ENCODE peak calls at places on chromosomes 2 and 18, in ten cellular contexts. D is heart right ventricle, I is AG04450, J is sigmoid colon, X is left lung, M is AG04449, Z is kidney epithelial cell, S is WERI-Rb-1, C is MM.1S, K is endothelial cell of umbilical vein. F is an unnamed sample.

GRCh38 chr18:42261731-42262130 is 306.7 kb downstream of the PIK3C3 start:
- DNase-seq in X (no peak), M (no peak), K (no peak), S (no peak), C (no peak), J (no peak), Z (no peak), I (no peak), D (no peak), F (no peak)

GRCh38 chr2:143070688-143071087 is 58.5 kb upstream of the ARHGAP15 start:
- DNase-seq in J (no peak), X (no peak), S (no peak), M (no peak), Z (no peak), C (no peak), I (no peak), D (no peak), K (no peak), F (no peak)

GRCh38 chr2:139769633-139770032 is 989.4 kb upstream of the NXPH2 start:
- DNase-seq in Z (no peak), X (no peak), J (no peak), D (no peak), I (no peak), S (no peak), C (no peak), K (no peak), M (no peak), F (no peak)

GRCh38 chr2:105138643-105139042 is 100.8 kb downstream of the MRPS9 start:
- DNase-seq in I (no peak), Z (no peak), D (no peak), K (no peak), J (no peak), X (no peak), S (no peak), C (no peak), M (no peak), F (no peak)

GRCh38 chr2:71938659-71939587 is 208.7 kb downstream of the CYP26B1 start:
- DNase-seq in I (no peak), Z (no peak), J (no peak), K (no peak), S (no peak), X (no peak), M (no peak), D (no peak), C (no peak), F (no peak)

GRCh38 chr2:75261923-75262322 is 62.6 kb upstream of the TACR1 start:
- DNase-seq in K (no peak), D (no peak), S (no peak), X (no peak), M (no peak), J (no peak), C (no peak), I (no peak), Z (no peak), F (no peak)

GRCh38 chr2:190538201-190538600 is 3.7 kb upstream of the NEMP2 start:
- DNase-seq in X (no peak), K (no peak), M (no peak), I (no peak), D (no peak), S (no peak), J (no peak), Z (no peak), C (no peak), F (no peak)

GRCh38 chr2:234334146-234334545 is 162.7 kb downstream of the ARL4C start:
- DNase-seq in S (no peak), D (no peak), C (no peak), X (no peak), K (no peak), J (no peak), Z (peak; percentile 47), M (no peak), I (no peak), F (peak; percentile 63)

GRCh38 chr2:70994055-70994444 is 623 bp downstream of the TEX261 start:
- DNase-seq in D (no peak), K (no peak), M (no peak), C (no peak), X (no peak), I (no peak), J (no peak), S (no peak), Z (no peak), F (no peak)

GRCh38 chr18:10101293-10101701 is 187.5 kb downstream of the VAPA start:
- DNase-seq in S (no peak), X (no peak), I (no peak), K (peak; percentile 34), J (no peak), D (peak; percentile 17), Z (no peak), M (no peak), C (no peak), F (no peak)

GRCh38 chr18:9810994-9811393 is 74.8 kb upstream of the TXNDC2 start:
- DNase-seq in J (peak; percentile 40), X (no peak), S (peak; percentile 63), C (no peak), I (no peak), M (no peak), Z (no peak), K (no peak), D (no peak), F (no peak)

DNA sequence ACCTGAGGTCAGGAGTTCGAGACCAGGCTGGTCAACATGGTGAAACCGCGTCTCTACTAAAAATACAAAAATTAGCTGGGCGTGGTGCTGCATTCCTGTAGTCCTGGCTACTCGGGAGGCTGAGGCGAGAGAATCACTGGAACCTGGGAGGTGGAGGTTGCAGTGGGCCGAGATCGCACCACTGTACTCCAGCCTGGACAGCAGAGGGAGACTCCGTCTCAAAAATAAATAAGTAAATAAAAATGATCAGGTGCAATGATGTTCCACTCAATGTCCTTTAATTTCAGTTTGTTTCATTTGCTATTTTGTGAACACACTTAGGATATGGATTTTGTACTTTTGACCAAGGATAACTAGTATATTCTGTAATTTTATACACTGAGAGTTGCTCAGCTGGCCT is 9.3 kb downstream of the HADHA start:
- DNase-seq in I (no peak), Z (no peak), K (no peak), M (no peak), S (no peak), C (no peak), J (no peak), D (no peak), X (no peak), F (peak; percentile 23)
- TF ChIP-seq CTCF in I (no peak), Z (no peak), K (no peak), M (no peak), S (peak; percentile 39), C (no peak), J (peak; percentile 22), D (peak; percentile 43), X (no peak), F (peak; percentile 42)

GRCh38 chr2:46703588-46703987 is 212.0 kb downstream of the MCFD2 start:
- DNase-seq in S (no peak), I (no peak), D (no peak), K (no peak), M (no peak), J (no peak), Z (no peak), X (no peak), C (no peak), F (no peak)

GRCh38 chr2:46700435-46700834 is 215.2 kb downstream of the MCFD2 start:
- DNase-seq in S (no peak), M (no peak), X (no peak), Z (no peak), C (no peak), I (no peak), D (no peak), J (no peak), K (no peak), F (no peak)

GRCh38 chr2:46702537-46702936 is 213.1 kb downstream of the MCFD2 start:
- DNase-seq in D (no peak), Z (no peak), X (no peak), J (no peak), K (no peak), S (no peak), M (no peak), C (no peak), I (no peak), F (no peak)

GRCh38 chr2:46697830-46698323 is 217.7 kb downstream of the MCFD2 start:
- DNase-seq in J (no peak), D (no peak), I (no peak), S (no peak), M (no peak), Z (no peak), K (no peak), X (no peak), C (no peak), F (no peak)

DNA sequence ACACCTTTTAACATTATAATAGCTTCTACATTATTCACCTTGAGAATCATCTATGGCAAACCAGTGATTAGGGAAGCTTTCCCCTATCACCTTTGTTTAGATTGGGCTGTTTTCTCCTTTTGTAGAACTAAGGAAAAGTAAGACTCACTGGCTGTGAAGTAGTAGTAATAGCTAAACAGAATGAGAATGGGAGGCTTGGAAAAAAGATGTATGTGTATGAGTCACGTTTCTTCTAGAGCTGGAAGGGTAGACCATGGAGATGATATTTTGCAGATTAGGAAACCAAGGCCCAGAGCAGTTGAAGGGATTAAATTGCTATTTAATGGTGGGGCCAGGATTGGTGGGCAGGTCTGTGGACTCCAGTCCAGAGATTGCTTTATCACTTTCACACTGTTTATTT is 214.5 kb downstream of the MCFD2 start:
- DNase-seq in S (no peak), M (no peak), Z (no peak), X (no peak), K (peak; percentile 9), I (no peak), J (no peak), D (no peak), C (no peak), F (peak; percentile 11)
- H3K4me3 ChIP-seq in S (no peak overlapping the region), M (peak overlapping the region; percentile 87), Z (no peak overlapping the region), X (no peak overlapping the region), K (no peak overlapping the region), I (peak overlapping the region; percentile 85), J (peak overlapping the region; percentile 84), D (no peak overlapping the region), C (no peak overlapping the region), F (no peak overlapping the region)

DNA sequence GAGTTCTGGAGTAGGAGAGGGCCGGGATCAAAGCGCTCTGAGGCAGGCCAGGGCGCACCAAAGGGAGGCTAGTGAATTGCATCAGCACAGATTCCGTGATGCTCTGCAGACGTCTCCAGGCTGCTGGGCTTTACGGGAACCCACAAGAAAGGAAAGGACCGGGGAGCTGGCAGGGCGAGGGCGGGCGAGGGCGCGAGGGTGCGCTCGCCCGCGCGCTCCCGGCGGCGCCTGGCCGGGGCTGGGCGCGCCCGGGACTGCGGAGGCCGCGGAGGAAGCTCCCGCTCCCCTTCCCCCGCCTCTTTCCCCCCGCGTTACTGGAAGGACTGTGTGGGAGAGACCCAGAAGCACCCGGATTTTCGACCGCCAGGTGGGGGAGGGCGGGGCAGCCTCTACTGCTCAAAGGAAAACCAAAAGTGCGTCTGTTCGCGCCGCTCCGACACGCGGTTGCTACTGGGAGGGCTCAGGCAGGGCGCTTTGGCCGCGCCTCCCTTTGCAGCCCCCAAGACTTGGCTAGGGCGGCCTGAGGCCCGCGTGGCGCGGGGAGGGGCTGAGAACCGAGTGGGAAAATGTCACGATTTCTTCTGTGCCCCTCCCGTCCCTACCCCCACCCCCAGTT is 2.3 kb upstream of the FOSL2 start:
- DNase-seq in J (peak; percentile 97), K (peak; percentile 69), Z (peak; percentile 74), X (peak; percentile 92), D (peak; percentile 92), M (peak; percentile 81), C (peak; percentile 88), S (peak; percentile 89), I (peak; percentile 80), F (peak; percentile 89)
- TF ChIP-seq CTCF in J (no peak), K (no peak), Z (no peak), X (peak; percentile 27), D (peak; percentile 13), M (peak; percentile 1), C (no peak), S (no peak), I (peak; percentile 12), F (peak; percentile 18)

GRCh38 chr18:48833701-48834394 is 116.9 kb downstream of the SMAD7 start:
- DNase-seq in J (no peak), S (peak; percentile 1), X (no peak), I (no peak), D (no peak), Z (no peak), K (no peak), M (no peak), C (peak; percentile 85), F (peak; percentile 60)
- H3K4me3 ChIP-seq in J (no peak overlapping the region), S (no peak overlapping the region), X (no peak overlapping the region), I (no peak overlapping the region), D (no peak overlapping the region), Z (peak overlapping the region; percentile 18), K (no peak overlapping the region), M (no peak overlapping the region), C (peak overlapping the region; percentile 48), F (no peak overlapping the region)

F was measured in epithelial cell of esophagus.